ENCODE peak calls at places on chromosome 5, in six cellular contexts. One of them, this sample, is unnamed.

GRCh38 chr5:75281716-75282465 is 45.2 kb upstream of the ANKRD31 start:
- ATAC-seq in HepG2: peak; percentile 82
- ATAC-seq in A549: no peak
- ATAC-seq in upper lobe of left lung: no peak
- ATAC-seq in GM12878: peak; percentile 33
- ATAC-seq in K562: no peak
- ATAC-seq in this sample: no peak

GRCh38 chr5:79684782-79685181 is 4.9 kb upstream of the CMYA5 start:
- ATAC-seq in HepG2: no peak
- ATAC-seq in A549: no peak
- ATAC-seq in upper lobe of left lung: no peak
- ATAC-seq in GM12878: no peak
- ATAC-seq in K562: no peak
- ATAC-seq in this sample: no peak

GRCh38 chr5:21152611-21153010 is 1164.6 kb upstream of the CDH18 start:
- ATAC-seq in HepG2: no peak
- ATAC-seq in A549: peak; percentile 39
- ATAC-seq in upper lobe of left lung: no peak
- ATAC-seq in GM12878: no peak
- ATAC-seq in K562: no peak
- ATAC-seq in this sample: peak; percentile 46

GRCh38 chr5:145178667-145179523 is 656.2 kb downstream of the PRELID2 start:
- ATAC-seq in HepG2: no peak
- ATAC-seq in A549: no peak
- ATAC-seq in upper lobe of left lung: no peak
- ATAC-seq in GM12878: no peak
- ATAC-seq in K562: no peak
- ATAC-seq in this sample: no peak

GRCh38 chr5:58711965-58712364 is 129.1 kb downstream of the RAB3C start:
- ATAC-seq in HepG2: no peak
- ATAC-seq in A549: no peak
- ATAC-seq in upper lobe of left lung: no peak
- ATAC-seq in GM12878: no peak
- ATAC-seq in K562: no peak
- ATAC-seq in this sample: no peak

GRCh38 chr5:87951661-87952060 is 317.0 kb downstream of the TMEM161B start:
- ATAC-seq in HepG2: no peak
- ATAC-seq in A549: no peak
- ATAC-seq in upper lobe of left lung: no peak
- ATAC-seq in GM12878: no peak
- ATAC-seq in K562: no peak
- ATAC-seq in this sample: no peak

GRCh38 chr5:60332244-60333018 is 367.5 kb downstream of the DEPDC1B start:
- ATAC-seq in HepG2: no peak
- ATAC-seq in A549: peak; percentile 58
- ATAC-seq in upper lobe of left lung: no peak
- ATAC-seq in GM12878: no peak
- ATAC-seq in K562: no peak
- ATAC-seq in this sample: no peak

GRCh38 chr5:52469420-52469819 is 318.3 kb upstream of the ITGA1 start:
- ATAC-seq in HepG2: no peak
- ATAC-seq in A549: no peak
- ATAC-seq in upper lobe of left lung: no peak
- ATAC-seq in GM12878: peak; percentile 37
- ATAC-seq in K562: no peak
- ATAC-seq in this sample: no peak

GRCh38 chr5:93578813-93579560 is 2.0 kb downstream of the NR2F1-AS1 start:
- ATAC-seq in HepG2: no peak
- ATAC-seq in A549: no peak
- ATAC-seq in upper lobe of left lung: peak; percentile 15
- ATAC-seq in GM12878: no peak
- ATAC-seq in K562: no peak
- ATAC-seq in this sample: no peak

GRCh38 chr5:126675338-126675737 is 74.6 kb downstream of the PHAX start:
- ATAC-seq in HepG2: peak; percentile 50
- ATAC-seq in A549: no peak
- ATAC-seq in upper lobe of left lung: no peak
- ATAC-seq in GM12878: no peak
- ATAC-seq in K562: no peak
- ATAC-seq in this sample: no peak

GRCh38 chr5:45491368-45491767 is 204.8 kb downstream of the HCN1 start:
- ATAC-seq in HepG2: no peak
- ATAC-seq in A549: no peak
- ATAC-seq in upper lobe of left lung: peak; percentile 24
- ATAC-seq in GM12878: no peak
- ATAC-seq in K562: no peak
- ATAC-seq in this sample: no peak

GRCh38 chr5:157823655-157824054 is 35.3 kb downstream of the CLINT1 start:
- ATAC-seq in HepG2: peak; percentile 46
- ATAC-seq in A549: no peak
- ATAC-seq in upper lobe of left lung: no peak
- ATAC-seq in GM12878: no peak
- ATAC-seq in K562: no peak
- ATAC-seq in this sample: no peak

GRCh38 chr5:165631235-165631634 is 2125.8 kb downstream of the MAT2B start:
- ATAC-seq in HepG2: no peak
- ATAC-seq in A549: no peak
- ATAC-seq in upper lobe of left lung: no peak
- ATAC-seq in GM12878: no peak
- ATAC-seq in K562: no peak
- ATAC-seq in this sample: no peak

GRCh38 chr5:91219141-91219802 is 163.8 kb downstream of the ARRDC3 start:
- ATAC-seq in HepG2: no peak
- ATAC-seq in A549: peak; percentile 97
- ATAC-seq in upper lobe of left lung: peak; percentile 93
- ATAC-seq in GM12878: no peak
- ATAC-seq in K562: peak; percentile 67
- ATAC-seq in this sample: peak; percentile 88

GRCh38 chr5:169970911-169971436 is 9.3 kb downstream of the INSYN2B start:
- ATAC-seq in HepG2: no peak
- ATAC-seq in A549: peak; percentile 86
- ATAC-seq in upper lobe of left lung: peak; percentile 73
- ATAC-seq in GM12878: no peak
- ATAC-seq in K562: no peak
- ATAC-seq in this sample: no peak

GRCh38 chr5:121976979-121977378 is 15.2 kb downstream of the SRFBP1 start:
- ATAC-seq in HepG2: no peak
- ATAC-seq in A549: no peak
- ATAC-seq in upper lobe of left lung: no peak
- ATAC-seq in GM12878: no peak
- ATAC-seq in K562: no peak
- ATAC-seq in this sample: no peak

GRCh38 chr5:5667136-5667554 is 244.7 kb downstream of the ICE1 start:
- ATAC-seq in HepG2: no peak
- ATAC-seq in A549: no peak
- ATAC-seq in upper lobe of left lung: peak; percentile 23
- ATAC-seq in GM12878: no peak
- ATAC-seq in K562: no peak
- ATAC-seq in this sample: no peak

GRCh38 chr5:56917534-56917933 is 8.1 kb downstream of the SETD9 start:
- ATAC-seq in HepG2: peak; percentile 83
- ATAC-seq in A549: peak; percentile 13
- ATAC-seq in upper lobe of left lung: no peak
- ATAC-seq in GM12878: peak; percentile 39
- ATAC-seq in K562: peak; percentile 70
- ATAC-seq in this sample: no peak

GRCh38 chr5:65037845-65038815 is 269.4 kb downstream of the CWC27 start:
- ATAC-seq in HepG2: peak; percentile 74
- ATAC-seq in A549: no peak
- ATAC-seq in upper lobe of left lung: peak; percentile 8
- ATAC-seq in GM12878: no peak
- ATAC-seq in K562: peak; percentile 35
- ATAC-seq in this sample: no peak

GRCh38 chr5:178524093-178524882 is 65.9 kb downstream of the COL23A1 start:
- ATAC-seq in HepG2: no peak
- ATAC-seq in A549: no peak
- ATAC-seq in upper lobe of left lung: no peak
- ATAC-seq in GM12878: no peak
- ATAC-seq in K562: no peak
- ATAC-seq in this sample: no peak

GRCh38 chr5:156647034-156647451 is 203.1 kb upstream of the PPP1R2B start:
- ATAC-seq in HepG2: no peak
- ATAC-seq in A549: no peak
- ATAC-seq in upper lobe of left lung: no peak
- ATAC-seq in GM12878: no peak
- ATAC-seq in K562: no peak
- ATAC-seq in this sample: peak; percentile 79

GRCh38 chr5:175321927-175322532 is 122.0 kb downstream of the DRD1 start:
- ATAC-seq in HepG2: no peak
- ATAC-seq in A549: no peak
- ATAC-seq in upper lobe of left lung: no peak
- ATAC-seq in GM12878: peak; percentile 31
- ATAC-seq in K562: peak; percentile 64
- ATAC-seq in this sample: no peak

GRCh38 chr5:100595812-100596173 is 60.6 kb downstream of the FAM174A start:
- ATAC-seq in HepG2: peak; percentile 46
- ATAC-seq in A549: no peak
- ATAC-seq in upper lobe of left lung: no peak
- ATAC-seq in GM12878: no peak
- ATAC-seq in K562: no peak
- ATAC-seq in this sample: no peak

GRCh38 chr5:178675922-178676321 is 49.1 kb upstream of the CLK4 start:
- ATAC-seq in HepG2: no peak
- ATAC-seq in A549: no peak
- ATAC-seq in upper lobe of left lung: no peak
- ATAC-seq in GM12878: no peak
- ATAC-seq in K562: no peak
- ATAC-seq in this sample: no peak

GRCh38 chr5:134592141-134592746 is 40.4 kb downstream of the SAR1B start:
- ATAC-seq in HepG2: peak; percentile 16
- ATAC-seq in A549: no peak
- ATAC-seq in upper lobe of left lung: no peak
- ATAC-seq in GM12878: peak; percentile 69
- ATAC-seq in K562: peak; percentile 41
- ATAC-seq in this sample: peak; percentile 58

GRCh38 chr5:124705577-124705976 is 40.9 kb downstream of the ZNF608 start:
- ATAC-seq in HepG2: no peak
- ATAC-seq in A549: no peak
- ATAC-seq in upper lobe of left lung: no peak
- ATAC-seq in GM12878: peak; percentile 9
- ATAC-seq in K562: peak; percentile 40
- ATAC-seq in this sample: no peak

GRCh38 chr5:124704594-124705284 is 41.7 kb downstream of the ZNF608 start:
- ATAC-seq in HepG2: peak; percentile 66
- ATAC-seq in A549: no peak
- ATAC-seq in upper lobe of left lung: no peak
- ATAC-seq in GM12878: peak; percentile 87
- ATAC-seq in K562: no peak
- ATAC-seq in this sample: no peak

GRCh38 chr5:124706729-124707361 is 39.6 kb downstream of the ZNF608 start:
- ATAC-seq in HepG2: peak; percentile 66
- ATAC-seq in A549: no peak
- ATAC-seq in upper lobe of left lung: peak; percentile 45
- ATAC-seq in GM12878: no peak
- ATAC-seq in K562: peak; percentile 55
- ATAC-seq in this sample: no peak

GRCh38 chr5:124707516-124707915 is 38.9 kb downstream of the ZNF608 start:
- ATAC-seq in HepG2: no peak
- ATAC-seq in A549: no peak
- ATAC-seq in upper lobe of left lung: no peak
- ATAC-seq in GM12878: peak; percentile 44
- ATAC-seq in K562: no peak
- ATAC-seq in this sample: no peak

GRCh38 chr5:124706041-124706440 is 40.4 kb downstream of the ZNF608 start:
- ATAC-seq in HepG2: no peak
- ATAC-seq in A549: no peak
- ATAC-seq in upper lobe of left lung: no peak
- ATAC-seq in GM12878: no peak
- ATAC-seq in K562: no peak
- ATAC-seq in this sample: no peak
- H3K4me3 ChIP-seq in HepG2: no peak overlapping the region
- H3K4me3 ChIP-seq in A549: no peak overlapping the region
- H3K4me3 ChIP-seq in upper lobe of left lung: no peak overlapping the region
- H3K4me3 ChIP-seq in GM12878: peak overlapping the region; percentile 33
- H3K4me3 ChIP-seq in K562: no peak overlapping the region
- H3K4me3 ChIP-seq in this sample: no peak overlapping the region

GRCh38 chr5:132227485-132228240 is at the start of gene P4HA2:
- ATAC-seq in HepG2: peak; percentile 90
- ATAC-seq in A549: peak; percentile 90
- ATAC-seq in upper lobe of left lung: peak; percentile 90
- ATAC-seq in GM12878: peak; percentile 96
- ATAC-seq in K562: peak; percentile 98
- ATAC-seq in this sample: peak; percentile 90
- TF ChIP-seq EP300 in HepG2: no peak
- TF ChIP-seq EP300 in A549: no peak
- TF ChIP-seq EP300 in upper lobe of left lung: no peak
- TF ChIP-seq EP300 in GM12878: no peak
- TF ChIP-seq EP300 in K562: no peak
- TF ChIP-seq EP300 in this sample: no peak

GRCh38 chr5:148386041-148386440 is 2.3 kb downstream of the FBXO38 start:
- ATAC-seq in HepG2: no peak
- ATAC-seq in A549: no peak
- ATAC-seq in upper lobe of left lung: no peak
- ATAC-seq in GM12878: no peak
- ATAC-seq in K562: no peak
- ATAC-seq in this sample: no peak
- H3K4me3 ChIP-seq in HepG2: no peak overlapping the region
- H3K4me3 ChIP-seq in A549: no peak overlapping the region
- H3K4me3 ChIP-seq in upper lobe of left lung: no peak overlapping the region
- H3K4me3 ChIP-seq in GM12878: peak overlapping the region; percentile 86
- H3K4me3 ChIP-seq in K562: no peak overlapping the region
- H3K4me3 ChIP-seq in this sample: no peak overlapping the region

GRCh38 chr5:132663771-132664695 is 6.1 kb downstream of the IL13 start:
- ATAC-seq in HepG2: no peak
- ATAC-seq in A549: no peak
- ATAC-seq in upper lobe of left lung: no peak
- ATAC-seq in GM12878: peak; percentile 67
- ATAC-seq in K562: peak; percentile 35
- ATAC-seq in this sample: no peak
- TF ChIP-seq EP300 in HepG2: no peak
- TF ChIP-seq EP300 in A549: no peak
- TF ChIP-seq EP300 in upper lobe of left lung: no peak
- TF ChIP-seq EP300 in GM12878: peak; percentile 100
- TF ChIP-seq EP300 in K562: peak; percentile 62
- TF ChIP-seq EP300 in this sample: no peak

GRCh38 chr5:127796207-127796606 is 93.0 kb downstream of the CCDC192 start:
- ATAC-seq in HepG2: no peak
- ATAC-seq in A549: no peak
- ATAC-seq in upper lobe of left lung: no peak
- ATAC-seq in GM12878: no peak
- ATAC-seq in K562: no peak
- ATAC-seq in this sample: no peak
- H3K4me3 ChIP-seq in HepG2: no peak overlapping the region
- H3K4me3 ChIP-seq in A549: no peak overlapping the region
- H3K4me3 ChIP-seq in upper lobe of left lung: no peak overlapping the region
- H3K4me3 ChIP-seq in GM12878: no peak overlapping the region
- H3K4me3 ChIP-seq in K562: no peak overlapping the region
- H3K4me3 ChIP-seq in this sample: no peak overlapping the region

This sample was measured in gastroesophageal sphincter.